ENCODE peak calls at places on chromosome 17, in six cellular contexts. C, F, G, X, V and N are unnamed samples.

GRCh38 chr17:17983776-17984175 is 11.1 kb downstream of the DRC3 start:
- DNase-seq in C (no peak), F (no peak), G (no peak), X (no peak), V (no peak), N (no peak)

GRCh38 chr17:8109669-8110455 is 8.5 kb downstream of the ALOXE3 start:
- DNase-seq in C (peak; percentile 93), F (peak; percentile 94), G (peak; percentile 56), X (peak; percentile 72), V (no peak), N (peak; percentile 67)

GRCh38 chr17:27628376-27628775 is 2.6 kb upstream of the LGALS9 start:
- DNase-seq in C (no peak), F (no peak), G (no peak), X (no peak), V (no peak), N (no peak)

GRCh38 chr17:48671697-48672171 is 45.6 kb upstream of the HOXB9 start:
- DNase-seq in C (peak; percentile 69), F (no peak), G (peak; percentile 80), X (peak; percentile 67), V (peak; percentile 68), N (peak; percentile 9)

GRCh38 chr17:57940217-57940616 is 15.0 kb downstream of the CUEDC1 start:
- DNase-seq in C (no peak), F (no peak), G (no peak), X (no peak), V (no peak), N (no peak)

GRCh38 chr17:33145941-33146340 is 147.2 kb downstream of the ASIC2 start:
- DNase-seq in C (no peak), F (no peak), G (no peak), X (no peak), V (no peak), N (no peak)

GRCh38 chr17:79630120-79630519 is 19.3 kb upstream of the RBFOX3 start:
- DNase-seq in C (no peak), F (no peak), G (no peak), X (no peak), V (peak; percentile 2), N (no peak)

GRCh38 chr17:16881239-16881924 is 90.5 kb downstream of the TNFRSF13B start:
- DNase-seq in C (no peak), F (no peak), G (no peak), X (no peak), V (no peak), N (no peak)

GRCh38 chr17:36463916-36464764 is 22.3 kb upstream of the ZNHIT3 start:
- DNase-seq in C (no peak), F (peak; percentile 89), G (no peak), X (no peak), V (no peak), N (peak; percentile 48)

GRCh38 chr17:36629252-36629847 is 28.0 kb downstream of the MRM1 start:
- DNase-seq in C (peak; percentile 87), F (peak; percentile 85), G (peak; percentile 79), X (peak; percentile 84), V (peak; percentile 63), N (peak; percentile 59)

GRCh38 chr17:71759422-71760060 is 361.3 kb upstream of the SOX9 start:
- DNase-seq in C (no peak), F (no peak), G (no peak), X (no peak), V (no peak), N (no peak)

GRCh38 chr17:70168044-70168978 is 1.0 kb upstream of the KCNJ2 start:
- DNase-seq in C (peak; percentile 73), F (no peak), G (peak; percentile 58), X (peak; percentile 63), V (peak; percentile 56), N (peak; percentile 16)

GRCh38 chr17:61383689-61384201 is 15.9 kb upstream of the TBX2 start:
- DNase-seq in C (peak; percentile 65), F (peak; percentile 58), G (no peak), X (peak; percentile 78), V (no peak), N (no peak)

GRCh38 chr17:42845918-42846593 is 1.7 kb downstream of the AOC2 start:
- DNase-seq in C (no peak), F (no peak), G (no peak), X (no peak), V (no peak), N (no peak)

GRCh38 chr17:80095844-80096475 is 5.4 kb upstream of the GAA start:
- DNase-seq in C (peak; percentile 78), F (peak; percentile 81), G (no peak), X (no peak), V (no peak), N (no peak)

GRCh38 chr17:16417896-16418683 is 2.7 kb downstream of the TRPV2 start:
- DNase-seq in C (no peak), F (peak; percentile 62), G (no peak), X (peak; percentile 39), V (no peak), N (no peak)

GRCh38 chr17:82238562-82239201 is 9.8 kb downstream of the SLC16A3 start:
- DNase-seq in C (peak; percentile 94), F (peak; percentile 92), G (peak; percentile 77), X (peak; percentile 24), V (peak; percentile 81), N (peak; percentile 66)

GRCh38 chr17:41717408-41718286 is 5.5 kb downstream of the GAST start:
- DNase-seq in C (no peak), F (no peak), G (no peak), X (no peak), V (no peak), N (no peak)

GRCh38 chr17:67528751-67529436 is 151.8 kb downstream of the PITPNC1 start:
- DNase-seq in C (peak; percentile 88), F (peak; percentile 88), G (peak; percentile 80), X (peak; percentile 93), V (peak; percentile 71), N (no peak)

GRCh38 chr17:44235583-44235936 is 16.1 kb upstream of the UBTF start:
- DNase-seq in C (no peak), F (no peak), G (no peak), X (no peak), V (no peak), N (no peak)

GRCh38 chr17:18184143-18185007 is 747 bp downstream of the ALKBH5 start:
- DNase-seq in C (peak; percentile 87), F (peak; percentile 88), G (peak; percentile 61), X (peak; percentile 28), V (peak; percentile 50), N (peak; percentile 64)

GRCh38 chr17:65593092-65593869 is 31.8 kb upstream of the AXIN2 start:
- DNase-seq in C (no peak), F (no peak), G (no peak), X (no peak), V (no peak), N (no peak)

GRCh38 chr17:79305831-79306687 is 231.4 kb downstream of the ENGASE start:
- DNase-seq in C (no peak), F (peak; percentile 82), G (peak; percentile 48), X (peak; percentile 22), V (peak; percentile 54), N (no peak)

GRCh38 chr17:39118674-39119419 is 32.6 kb downstream of the PLXDC1 start:
- DNase-seq in C (no peak), F (no peak), G (no peak), X (no peak), V (no peak), N (peak; percentile 60)

GRCh38 chr17:80152057-80152831 is 5.3 kb upstream of the EIF4A3 start:
- DNase-seq in C (no peak), F (no peak), G (no peak), X (no peak), V (no peak), N (no peak)

GRCh38 chr17:4934173-4934979 is 2.3 kb downstream of the GP1BA start:
- DNase-seq in C (peak; percentile 78), F (no peak), G (no peak), X (peak; percentile 37), V (no peak), N (peak; percentile 59)

GRCh38 chr17:75006653-75007052 is 5.8 kb upstream of the MRPL58 start:
- DNase-seq in C (no peak), F (no peak), G (no peak), X (no peak), V (no peak), N (no peak)

GRCh38 chr17:66724581-66725341 is 110.2 kb upstream of the CACNG5 start:
- DNase-seq in C (no peak), F (no peak), G (no peak), X (no peak), V (no peak), N (no peak)

GRCh38 chr17:17355426-17355825 is 52.3 kb downstream of the NT5M start:
- DNase-seq in C (no peak), F (peak; percentile 61), G (no peak), X (no peak), V (no peak), N (no peak)

GRCh38 chr17:30495586-30495985 is 18.4 kb downstream of the GOSR1 start:
- DNase-seq in C (no peak), F (no peak), G (no peak), X (no peak), V (no peak), N (no peak)

GRCh38 chr17:6749519-6749918 is 6.3 kb upstream of the XAF1 start:
- DNase-seq in C (no peak), F (no peak), G (no peak), X (no peak), V (no peak), N (no peak)

GRCh38 chr17:951388-952132 is 28.0 kb downstream of the NXN start:
- DNase-seq in C (no peak), F (peak; percentile 76), G (no peak), X (no peak), V (no peak), N (no peak)
- H3K4me3 ChIP-seq in C (no peak overlapping the region), F (no peak overlapping the region), G (no peak overlapping the region), X (no peak overlapping the region), V (peak overlapping the region; percentile 29), N (no peak overlapping the region)

GRCh38 chr17:13931111-13931526 is 138.2 kb upstream of the COX10 start:
- DNase-seq in C (no peak), F (no peak), G (no peak), X (no peak), V (no peak), N (no peak)

GRCh38 chr17:13920413-13920812 is 148.9 kb upstream of the COX10 start:
- DNase-seq in C (no peak), F (no peak), G (no peak), X (no peak), V (no peak), N (no peak)

GRCh38 chr17:13922885-13923284 is 146.4 kb upstream of the COX10 start:
- DNase-seq in C (no peak), F (peak; percentile 21), G (no peak), X (no peak), V (no peak), N (no peak)

GRCh38 chr17:13921841-13922776 is 147.2 kb upstream of the COX10 start:
- DNase-seq in C (no peak), F (no peak), G (no peak), X (no peak), V (no peak), N (no peak)

GRCh38 chr17:13925579-13925978 is 143.7 kb upstream of the COX10 start:
- DNase-seq in C (no peak), F (no peak), G (no peak), X (no peak), V (no peak), N (no peak)
- TF ChIP-seq CTCF in C (no peak), F (no peak), G (no peak), X (peak; percentile 37), V (no peak), N (no peak)

GRCh38 chr17:45265823-45266222 is 3.9 kb upstream of the SPATA32 start:
- DNase-seq in C (no peak), F (no peak), G (no peak), X (no peak), V (no peak), N (no peak)
- H3K36me3 ChIP-seq in C (no peaks in the 10 kb centered on the region), F (peaks cover 67% of the 10 kb centered on the region), G (peaks cover 3% of the 10 kb centered on the region), X (peaks cover 39% of the 10 kb centered on the region), V (peaks cover 78% of the 10 kb centered on the region), N (peaks cover 52% of the 10 kb centered on the region)

GRCh38 chr17:50562266-50563094 is 2.0 kb downstream of the CACNA1G start:
- DNase-seq in C (no peak), F (no peak), G (no peak), X (no peak), V (no peak), N (no peak)
- H3K4me3 ChIP-seq in C (no peak overlapping the region), F (no peak overlapping the region), G (no peak overlapping the region), X (no peak overlapping the region), V (no peak overlapping the region), N (no peak overlapping the region)